ENCODE peak calls at places on chromosome 18, in six cellular contexts. One of them, this sample, is unnamed.
A peak's percentile ranks its signal among the peaks of the same experiment; 100 is the strongest.

GRCh38 chr18:65725421-65726050 is 25.3 kb upstream of the CDH7 start:
- DNase-seq in A549: peak; percentile 36
- DNase-seq in H1: peak; percentile 38
- DNase-seq in stomach: no peak
- DNase-seq in transverse colon: peak; percentile 33
- DNase-seq in tibial nerve: no peak
- DNase-seq in this sample: no peak

GRCh38 chr18:45084207-45084606 is 403.5 kb downstream of the SETBP1 start:
- DNase-seq in H1: no peak
- DNase-seq in A549: no peak
- DNase-seq in stomach: no peak
- DNase-seq in tibial nerve: no peak
- DNase-seq in transverse colon: no peak
- DNase-seq in this sample: no peak

GRCh38 chr18:53117851-53118250 is 777.9 kb downstream of the DCC start:
- DNase-seq in stomach: no peak
- DNase-seq in tibial nerve: no peak
- DNase-seq in A549: no peak
- DNase-seq in transverse colon: no peak
- DNase-seq in H1: no peak
- DNase-seq in this sample: no peak

GRCh38 chr18:31819106-31819924 is 58.6 kb upstream of the SLC25A52 start:
- DNase-seq in tibial nerve: no peak
- DNase-seq in H1: peak; percentile 15
- DNase-seq in A549: peak; percentile 44
- DNase-seq in stomach: no peak
- DNase-seq in transverse colon: no peak
- DNase-seq in this sample: no peak

GRCh38 chr18:27413495-27414401 is 228.6 kb upstream of the CHST9 start:
- DNase-seq in tibial nerve: peak; percentile 80
- DNase-seq in A549: no peak
- DNase-seq in stomach: no peak
- DNase-seq in transverse colon: no peak
- DNase-seq in H1: no peak
- DNase-seq in this sample: no peak

GRCh38 chr18:10265560-10266235 is 188.7 kb upstream of the APCDD1 start:
- DNase-seq in transverse colon: no peak
- DNase-seq in stomach: no peak
- DNase-seq in H1: no peak
- DNase-seq in A549: no peak
- DNase-seq in tibial nerve: no peak
- DNase-seq in this sample: no peak

GRCh38 chr18:45689386-45689785 is 34.6 kb upstream of the SLC14A1 start:
- DNase-seq in A549: no peak
- DNase-seq in stomach: no peak
- DNase-seq in tibial nerve: no peak
- DNase-seq in transverse colon: no peak
- DNase-seq in H1: no peak
- DNase-seq in this sample: no peak

GRCh38 chr18:61608306-61608705 is 275.1 kb downstream of the CDH20 start:
- DNase-seq in tibial nerve: no peak
- DNase-seq in transverse colon: no peak
- DNase-seq in A549: no peak
- DNase-seq in stomach: no peak
- DNase-seq in H1: no peak
- DNase-seq in this sample: no peak

GRCh38 chr18:34033968-34034367 is 190.7 kb downstream of the NOL4 start:
- DNase-seq in A549: no peak
- DNase-seq in H1: no peak
- DNase-seq in tibial nerve: no peak
- DNase-seq in stomach: no peak
- DNase-seq in transverse colon: no peak
- DNase-seq in this sample: no peak

GRCh38 chr18:34677056-34677574 is 33.0 kb upstream of the DTNA start:
- DNase-seq in A549: no peak
- DNase-seq in H1: no peak
- DNase-seq in transverse colon: no peak
- DNase-seq in tibial nerve: no peak
- DNase-seq in stomach: no peak
- DNase-seq in this sample: no peak

GRCh38 chr18:9737814-9738160 is 29.7 kb downstream of the RAB31 start:
- DNase-seq in H1: no peak
- DNase-seq in stomach: no peak
- DNase-seq in transverse colon: no peak
- DNase-seq in tibial nerve: no peak
- DNase-seq in A549: no peak
- DNase-seq in this sample: peak; percentile 80

GRCh38 chr18:44876024-44876423 is 195.3 kb downstream of the SETBP1 start:
- DNase-seq in stomach: no peak
- DNase-seq in tibial nerve: no peak
- DNase-seq in A549: no peak
- DNase-seq in transverse colon: no peak
- DNase-seq in H1: no peak
- DNase-seq in this sample: no peak

GRCh38 chr18:11849845-11850747 is 1.1 kb upstream of the CHMP1B start:
- DNase-seq in transverse colon: peak; percentile 71
- DNase-seq in stomach: peak; percentile 63
- DNase-seq in H1: no peak
- DNase-seq in tibial nerve: peak; percentile 67
- DNase-seq in A549: peak; percentile 86
- DNase-seq in this sample: no peak
- TF ChIP-seq EP300 in transverse colon: no peak
- TF ChIP-seq EP300 in stomach: peak; percentile 65
- TF ChIP-seq EP300 in H1: no peak
- TF ChIP-seq EP300 in tibial nerve: peak; percentile 33
- TF ChIP-seq EP300 in A549: peak; percentile 77
- TF ChIP-seq EP300 in this sample: no peak

DNA sequence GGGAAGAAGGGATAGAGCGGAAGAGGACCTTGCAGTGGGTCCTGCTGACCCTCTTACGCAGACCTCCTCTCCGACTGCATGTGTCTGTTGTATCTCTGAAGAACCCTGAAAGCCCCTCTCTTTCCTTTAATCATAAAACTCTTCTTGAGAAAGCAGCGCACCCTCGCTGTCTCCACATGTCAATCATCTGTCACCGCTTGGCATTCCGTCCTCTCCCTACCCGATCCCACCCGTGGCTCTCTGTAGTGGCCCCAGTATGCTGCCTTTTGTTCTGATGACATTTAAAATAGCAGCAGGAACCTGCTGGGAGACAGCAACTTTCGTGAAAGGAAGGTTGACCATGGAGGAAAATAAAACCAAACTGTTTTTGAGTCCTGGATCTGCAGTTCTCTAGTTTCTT is 582.9 kb upstream of the SALL3 start:
- DNase-seq in H1: no peak
- DNase-seq in tibial nerve: no peak
- DNase-seq in A549: no peak
- DNase-seq in transverse colon: no peak
- DNase-seq in stomach: no peak
- DNase-seq in this sample: no peak
- TF ChIP-seq EP300 in H1: no peak
- TF ChIP-seq EP300 in tibial nerve: no peak
- TF ChIP-seq EP300 in A549: no peak
- TF ChIP-seq EP300 in transverse colon: no peak
- TF ChIP-seq EP300 in stomach: no peak
- TF ChIP-seq EP300 in this sample: no peak

DNA sequence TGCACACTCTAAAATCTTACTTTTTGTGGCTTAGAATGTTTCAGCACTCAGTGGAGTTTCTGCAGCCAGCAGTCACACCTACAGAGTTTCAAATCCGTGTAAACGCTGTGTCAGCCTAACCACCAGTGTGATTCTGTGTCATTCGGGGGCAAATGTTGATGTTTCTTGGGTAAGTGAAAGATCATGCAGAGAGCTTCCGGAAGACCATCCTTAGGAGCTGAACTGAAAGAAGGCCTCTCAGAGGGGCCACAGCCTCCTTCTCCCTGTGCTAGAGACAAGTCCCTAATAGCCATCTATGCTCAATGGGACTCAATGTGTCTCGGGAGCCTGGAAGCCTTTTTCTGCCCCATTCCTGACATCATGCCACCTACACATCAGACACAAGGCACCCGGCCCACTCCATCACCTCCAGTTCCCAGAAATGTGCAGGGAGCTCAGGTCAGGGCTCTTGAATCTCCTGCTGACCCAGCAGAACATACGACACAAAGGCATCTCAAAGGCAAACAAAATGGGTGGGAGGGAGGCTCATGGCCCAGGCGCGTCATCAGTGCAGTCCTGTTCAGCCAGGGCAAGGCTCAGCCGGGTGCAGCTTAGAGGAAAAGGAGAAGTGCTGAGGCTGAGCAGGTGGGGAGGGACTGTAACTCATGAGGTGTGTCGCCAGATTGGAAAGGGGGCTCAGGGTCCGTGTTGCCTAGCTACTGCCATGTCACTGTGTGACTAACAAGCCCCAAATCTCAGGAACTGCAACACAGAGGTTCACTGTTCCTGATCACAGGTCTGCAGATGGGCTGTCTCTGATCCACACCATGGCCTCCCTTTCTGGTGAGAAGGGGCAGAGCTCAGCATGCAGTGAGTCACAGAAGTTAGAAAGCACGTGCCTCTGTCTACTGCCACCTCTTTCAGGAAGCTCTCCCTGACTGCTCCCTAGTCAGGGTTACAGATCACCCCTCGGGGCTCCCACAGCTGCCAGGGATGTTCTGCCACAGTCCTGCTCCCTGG is 82.0 kb downstream of the SMAD7 start:
- DNase-seq in H1: no peak
- DNase-seq in stomach: peak; percentile 37
- DNase-seq in transverse colon: peak; percentile 19
- DNase-seq in A549: peak; percentile 51
- DNase-seq in tibial nerve: no peak
- DNase-seq in this sample: no peak
- TF ChIP-seq EP300 in H1: no peak
- TF ChIP-seq EP300 in stomach: no peak
- TF ChIP-seq EP300 in transverse colon: no peak
- TF ChIP-seq EP300 in A549: no peak
- TF ChIP-seq EP300 in tibial nerve: no peak
- TF ChIP-seq EP300 in this sample: no peak

GRCh38 chr18:21056545-21056944 is 55.1 kb downstream of the ROCK1 start:
- DNase-seq in tibial nerve: no peak
- DNase-seq in stomach: no peak
- DNase-seq in A549: no peak
- DNase-seq in transverse colon: no peak
- DNase-seq in H1: no peak
- DNase-seq in this sample: no peak
- TF ChIP-seq EP300 in tibial nerve: no peak
- TF ChIP-seq EP300 in stomach: no peak
- TF ChIP-seq EP300 in A549: no peak
- TF ChIP-seq EP300 in transverse colon: no peak
- TF ChIP-seq EP300 in H1: no peak
- TF ChIP-seq EP300 in this sample: no peak